ENCODE peak calls at places on chromosomes 6 and 20, in four cellular contexts. E, C, V and J are unnamed samples.

GRCh38 chr6:151551223-151551857 is 57.5 kb downstream of the CCDC170 start:
- DNase-seq in E (no peak), C (no peak), V (no peak), J (no peak)

GRCh38 chr20:14193885-14194284 is 143.5 kb downstream of the FLRT3 start:
- DNase-seq in E (no peak), C (no peak), V (no peak), J (no peak)

GRCh38 chr6:91081452-91082067 is 494.7 kb upstream of the MAP3K7 start:
- DNase-seq in E (peak; percentile 55), C (no peak), V (no peak), J (peak; percentile 73)

GRCh38 chr6:87136963-87137362 is 18.4 kb upstream of the ZNF292 start:
- DNase-seq in E (no peak), C (no peak), V (no peak), J (no peak)

GRCh38 chr6:621916-622315 is 35.0 kb downstream of the HUS1B start:
- DNase-seq in E (no peak), C (no peak), V (no peak), J (no peak)

GRCh38 chr6:44381739-44382138 is 5.8 kb upstream of the CDC5L start:
- DNase-seq in E (no peak), C (no peak), V (no peak), J (no peak)

GRCh38 chr20:53138454-53139291 is 166.5 kb downstream of the TSHZ2 start:
- DNase-seq in E (no peak), C (no peak), V (no peak), J (no peak)

GRCh38 chr20:12535316-12535715 is 473.5 kb upstream of the SPTLC3 start:
- DNase-seq in E (no peak), C (no peak), V (no peak), J (no peak)

GRCh38 chr20:46751856-46752255 is 42.4 kb downstream of the SLC2A10 start:
- DNase-seq in E (peak; percentile 87), C (no peak), V (no peak), J (no peak)

GRCh38 chr20:33162753-33163152 is 5.2 kb upstream of the BPIFA2 start:
- DNase-seq in E (no peak), C (peak; percentile 12), V (no peak), J (peak; percentile 93)

GRCh38 chr6:53647437-53648094 is 18.0 kb downstream of the KLHL31 start:
- DNase-seq in E (peak; percentile 22), C (no peak), V (no peak), J (peak; percentile 65)

GRCh38 chr6:30679765-30680535 is 6.5 kb downstream of the PPP1R18 start:
- DNase-seq in E (no peak), C (no peak), V (no peak), J (no peak)

GRCh38 chr6:15907914-15908518 is 220.9 kb upstream of the MYLIP start:
- DNase-seq in E (no peak), C (peak; percentile 54), V (no peak), J (no peak)

GRCh38 chr20:58086763-58087566 is 141.5 kb downstream of the ANKRD60 start:
- DNase-seq in E (peak; percentile 76), C (peak; percentile 52), V (peak; percentile 67), J (peak; percentile 66)

GRCh38 chr6:54515013-54515412 is 206.8 kb downstream of the TINAG start:
- DNase-seq in E (no peak), C (no peak), V (no peak), J (no peak)

GRCh38 chr6:16130437-16130891 is 1.6 kb downstream of the MYLIP start:
- DNase-seq in E (peak; percentile 17), C (peak; percentile 89), V (no peak), J (peak; percentile 62)

GRCh38 chr6:120816862-120817261 is 517.4 kb downstream of the TBC1D32 start:
- DNase-seq in E (no peak), C (no peak), V (no peak), J (no peak)

GRCh38 chr6:149437212-149437611 is 37.1 kb downstream of the SUMO4 start:
- DNase-seq in E (no peak), C (no peak), V (no peak), J (peak; percentile 64)

GRCh38 chr6:149436647-149437046 is 36.6 kb downstream of the SUMO4 start:
- DNase-seq in E (no peak), C (no peak), V (no peak), J (no peak)

GRCh38 chr6:149439626-149440025 is 39.6 kb downstream of the SUMO4 start:
- DNase-seq in E (no peak), C (no peak), V (no peak), J (no peak)

GRCh38 chr6:149440735-149441662 is 40.9 kb downstream of the SUMO4 start:
- DNase-seq in E (no peak), C (no peak), V (no peak), J (no peak)

GRCh38 chr6:149438855-149439254 is 38.8 kb downstream of the SUMO4 start:
- DNase-seq in E (no peak), C (no peak), V (no peak), J (peak; percentile 59)
- H2AFZ ChIP-seq in E (no peak overlapping the region), C (no peak overlapping the region), V (no peak overlapping the region), J (no peak overlapping the region)

DNA sequence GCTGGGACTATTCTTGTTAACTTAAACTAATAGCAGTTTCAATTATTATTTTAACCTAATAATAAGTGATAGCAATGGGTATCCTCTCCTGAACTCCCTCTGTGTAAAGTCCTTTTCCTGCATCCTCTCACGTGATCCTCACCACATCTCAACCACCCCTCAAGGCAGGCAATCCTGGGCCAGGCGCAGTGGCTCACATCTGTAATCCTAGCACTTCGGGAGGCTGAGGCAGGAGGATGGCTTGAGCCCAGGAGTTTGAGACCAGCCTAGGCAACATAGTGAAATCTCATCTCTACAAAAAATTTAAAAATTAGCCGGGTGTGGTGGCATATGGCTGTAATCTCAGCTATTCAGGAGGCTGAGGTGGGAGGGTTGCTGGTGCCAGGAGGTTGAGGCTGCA is 23.7 kb downstream of the MAP1LC3A start:
- DNase-seq in E (no peak), C (no peak), V (no peak), J (no peak)
- H2AFZ ChIP-seq in E (peak overlapping the region; percentile 21), C (no peak overlapping the region), V (no peak overlapping the region), J (no peak overlapping the region)

GRCh38 chr6:28542440-28543293 is 17.0 kb downstream of the GPX5 start:
- DNase-seq in E (peak; percentile 76), C (peak; percentile 80), V (peak; percentile 97), J (peak; percentile 92)

GRCh38 chr6:28545955-28546354 is 20.3 kb downstream of the GPX5 start:
- DNase-seq in E (no peak), C (no peak), V (no peak), J (no peak)

GRCh38 chr6:28543671-28544131 is 18.0 kb downstream of the GPX5 start:
- DNase-seq in E (peak; percentile 36), C (no peak), V (peak; percentile 51), J (peak; percentile 50)

GRCh38 chr6:28541996-28542395 is 16.3 kb downstream of the GPX5 start:
- DNase-seq in E (no peak), C (no peak), V (no peak), J (no peak)

DNA sequence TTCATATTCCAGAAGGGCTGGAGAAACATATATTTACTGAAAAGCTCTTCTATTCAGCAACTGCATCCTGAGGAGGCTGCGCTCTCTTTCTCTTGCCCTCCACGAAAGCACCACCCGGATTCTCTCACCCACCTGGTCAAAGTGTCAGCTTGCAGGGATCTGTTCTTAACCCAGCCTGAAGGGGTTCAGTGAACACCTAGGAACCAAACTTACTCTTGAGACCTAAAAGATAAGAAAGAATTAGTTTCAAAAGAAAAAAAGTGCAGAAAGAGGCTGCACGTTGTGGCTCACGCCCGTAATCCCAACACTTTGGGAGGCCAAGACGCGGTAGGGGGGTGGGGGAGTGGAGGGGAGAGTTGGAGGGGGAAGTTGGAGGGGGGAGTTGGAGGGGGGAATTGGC is 18.5 kb downstream of the GPX5 start:
- DNase-seq in E (no peak), C (peak; percentile 45), V (peak; percentile 46), J (no peak)
- H2AFZ ChIP-seq in E (peak overlapping the region; percentile 87), C (peak overlapping the region; percentile 87), V (no peak overlapping the region), J (peak overlapping the region; percentile 86)

DNA sequence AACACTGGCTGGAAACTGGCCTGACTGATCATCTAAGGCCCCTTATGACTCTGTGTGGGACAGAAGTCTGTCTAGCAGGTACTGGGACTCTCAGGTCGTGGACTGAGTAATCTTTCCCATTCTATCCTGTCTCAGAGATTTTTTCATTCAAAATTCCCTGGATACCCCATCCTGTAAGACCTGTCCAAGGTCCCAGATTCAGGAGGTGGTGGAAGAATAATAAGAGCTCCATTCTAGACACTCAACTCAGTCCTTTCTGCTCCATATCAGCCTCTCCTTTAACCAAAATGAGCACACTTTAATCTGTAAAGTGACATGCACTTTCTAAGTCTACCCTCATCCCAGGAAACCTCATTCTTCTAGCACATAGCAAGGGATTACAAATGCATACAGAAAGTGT is 82.5 kb upstream of the MRPS10 start:
- DNase-seq in E (no peak), C (no peak), V (no peak), J (no peak)
- H2AFZ ChIP-seq in E (no peak overlapping the region), C (no peak overlapping the region), V (no peak overlapping the region), J (no peak overlapping the region)

GRCh38 chr6:163860194-163861081 is 445.9 kb downstream of the QKI start:
- DNase-seq in E (peak; percentile 22), C (no peak), V (no peak), J (no peak)
- H2AFZ ChIP-seq in E (no peak overlapping the region), C (no peak overlapping the region), V (no peak overlapping the region), J (no peak overlapping the region)